ENCODE peak calls at places on chromosome 21, in four cellular contexts. One of them, this sample, is unnamed.

GRCh38 chr21:36069713-36070573 is at the start of gene CBR1:
- DNase-seq in A172: peak
- DNase-seq in NCI-H146: peak
- DNase-seq in Calu3: peak
- DNase-seq in this sample: no peak

GRCh38 chr21:46194374-46195334 is 10.4 kb upstream of the SPATC1L start:
- DNase-seq in A172: no peak
- DNase-seq in NCI-H146: no peak
- DNase-seq in Calu3: no peak
- DNase-seq in this sample: no peak

GRCh38 chr21:14850394-14850793 is 214.4 kb downstream of the NRIP1 start:
- DNase-seq in A172: no peak
- DNase-seq in NCI-H146: no peak
- DNase-seq in Calu3: no peak
- DNase-seq in this sample: no peak

GRCh38 chr21:23968722-23969647 is 1638.3 kb downstream of the MRPL39 start:
- DNase-seq in A172: peak
- DNase-seq in NCI-H146: peak
- DNase-seq in Calu3: peak
- DNase-seq in this sample: peak

GRCh38 chr21:45897191-45898027 is 84.2 kb upstream of the COL6A1 start:
- DNase-seq in A172: no peak
- DNase-seq in NCI-H146: no peak
- DNase-seq in Calu3: no peak
- DNase-seq in this sample: no peak

GRCh38 chr21:46391773-46392172 is 66.9 kb upstream of the DIP2A start:
- DNase-seq in A172: no peak
- DNase-seq in NCI-H146: no peak
- DNase-seq in Calu3: no peak
- DNase-seq in this sample: no peak

GRCh38 chr21:25296239-25296638 is 311.0 kb downstream of the MRPL39 start:
- DNase-seq in A172: peak
- DNase-seq in NCI-H146: no peak
- DNase-seq in Calu3: no peak
- DNase-seq in this sample: no peak

GRCh38 chr21:46056450-46056903 is 41.4 kb upstream of the COL6A2 start:
- DNase-seq in A172: no peak
- DNase-seq in NCI-H146: no peak
- DNase-seq in Calu3: no peak
- DNase-seq in this sample: no peak

GRCh38 chr21:44525431-44526095 is 14.4 kb downstream of the KRTAP10-1 start:
- DNase-seq in A172: no peak
- DNase-seq in NCI-H146: no peak
- DNase-seq in Calu3: no peak
- DNase-seq in this sample: no peak

GRCh38 chr21:29360799-29361765 is 62.4 kb downstream of the BACH1 start:
- DNase-seq in A172: no peak
- DNase-seq in NCI-H146: peak
- DNase-seq in Calu3: peak
- DNase-seq in this sample: no peak

GRCh38 chr21:34989337-34990151 is 59.6 kb downstream of the RUNX1 start:
- DNase-seq in A172: no peak
- DNase-seq in NCI-H146: no peak
- DNase-seq in Calu3: no peak
- DNase-seq in this sample: no peak

GRCh38 chr21:18298228-18298627 is 53.6 kb downstream of the CHODL start:
- DNase-seq in A172: no peak
- DNase-seq in NCI-H146: no peak
- DNase-seq in Calu3: no peak
- DNase-seq in this sample: no peak

GRCh38 chr21:45302082-45303061 is 14.7 kb upstream of the POFUT2 start:
- DNase-seq in A172: no peak
- DNase-seq in NCI-H146: no peak
- DNase-seq in Calu3: no peak
- DNase-seq in this sample: no peak

GRCh38 chr21:17370750-17371325 is 142.0 kb upstream of the CXADR start:
- DNase-seq in A172: peak
- DNase-seq in NCI-H146: no peak
- DNase-seq in Calu3: no peak
- DNase-seq in this sample: no peak

GRCh38 chr21:29196664-29197052 is 66.2 kb downstream of the MAP3K7CL start:
- DNase-seq in A172: peak
- DNase-seq in NCI-H146: no peak
- DNase-seq in Calu3: no peak
- DNase-seq in this sample: no peak

GRCh38 chr21:24727803-24728425 is 879.4 kb downstream of the MRPL39 start:
- DNase-seq in A172: no peak
- DNase-seq in NCI-H146: no peak
- DNase-seq in Calu3: no peak
- DNase-seq in this sample: no peak

GRCh38 chr21:41475714-41476405 is 32.1 kb downstream of the TMPRSS2 start:
- DNase-seq in A172: no peak
- DNase-seq in NCI-H146: no peak
- DNase-seq in Calu3: no peak
- DNase-seq in this sample: no peak

GRCh38 chr21:27189870-27190269 is 223.0 kb upstream of the ADAMTS5 start:
- DNase-seq in A172: no peak
- DNase-seq in NCI-H146: no peak
- DNase-seq in Calu3: no peak
- DNase-seq in this sample: no peak

GRCh38 chr21:41596241-41596925 is 88.4 kb upstream of the TMPRSS2 start:
- DNase-seq in A172: no peak
- DNase-seq in NCI-H146: no peak
- DNase-seq in Calu3: no peak
- DNase-seq in this sample: no peak

GRCh38 chr21:42097860-42098259 is 26.7 kb downstream of the UMODL1 start:
- DNase-seq in A172: peak
- DNase-seq in NCI-H146: peak
- DNase-seq in Calu3: peak
- DNase-seq in this sample: no peak

GRCh38 chr21:43985690-43986251 is 26.3 kb upstream of the TRAPPC10 start:
- DNase-seq in A172: no peak
- DNase-seq in NCI-H146: no peak
- DNase-seq in Calu3: no peak
- DNase-seq in this sample: no peak

GRCh38 chr21:44847261-44848056 is 26.0 kb downstream of the PTTG1IP start:
- DNase-seq in A172: no peak
- DNase-seq in NCI-H146: no peak
- DNase-seq in Calu3: no peak
- DNase-seq in this sample: no peak

This sample was measured in SJCRH30.